ENCODE peak calls at places on chromosomes 4 and X, in nine cellular contexts. R, X, G, M, K, I, T, P and O are unnamed samples.

GRCh38 chrX:112779139-112779538 is 61.5 kb downstream of the AMOT start:
- DNase-seq in R (no peak), X (no peak), G (no peak), M (no peak), K (no peak), I (no peak), T (no peak), P (no peak), O (no peak)

GRCh38 chr4:152724494-152724893 is 44.7 kb upstream of the TMEM154 start:
- DNase-seq in R (no peak), X (no peak), G (no peak), M (no peak), K (no peak), I (no peak), T (no peak), P (no peak), O (no peak)

GRCh38 chr4:10691651-10692050 is 7.1 kb upstream of the CLNK start:
- DNase-seq in R (no peak), X (no peak), G (no peak), M (no peak), K (no peak), I (no peak), T (no peak), P (no peak), O (no peak)

GRCh38 chr4:78056265-78057129 is 626 bp upstream of the FRAS1 start:
- DNase-seq in R (peak), X (peak), G (peak), M (peak), K (peak), I (peak), T (peak), P (peak), O (no peak)

GRCh38 chrX:74119016-74119910 is 184.7 kb upstream of the ZCCHC13 start:
- DNase-seq in R (no peak), X (no peak), G (no peak), M (peak), K (peak), I (no peak), T (peak), P (no peak), O (no peak)

GRCh38 chrX:144896323-144896722 is 351.0 kb upstream of the SPANXN1 start:
- DNase-seq in R (no peak), X (no peak), G (peak), M (no peak), K (no peak), I (no peak), T (peak), P (no peak), O (no peak)

GRCh38 chrX:13652256-13653021 is 502 bp upstream of the TCEANC start:
- DNase-seq in R (no peak), X (no peak), G (no peak), M (peak), K (peak), I (no peak), T (peak), P (no peak), O (no peak)

GRCh38 chr4:121189811-121190210 is 25.7 kb upstream of the TNIP3 start:
- DNase-seq in R (no peak), X (peak), G (no peak), M (no peak), K (no peak), I (no peak), T (no peak), P (no peak), O (no peak)

GRCh38 chr4:42123071-42123644 is 29.3 kb downstream of the BEND4 start:
- DNase-seq in R (no peak), X (no peak), G (no peak), M (no peak), K (no peak), I (no peak), T (no peak), P (no peak), O (no peak)

GRCh38 chrX:11791090-11791489 is 33.1 kb downstream of the MSL3 start:
- DNase-seq in R (no peak), X (no peak), G (no peak), M (no peak), K (no peak), I (no peak), T (no peak), P (no peak), O (no peak)

GRCh38 chr4:48329193-48329592 is 12.1 kb upstream of the SLAIN2 start:
- DNase-seq in R (no peak), X (no peak), G (no peak), M (no peak), K (no peak), I (no peak), T (no peak), P (no peak), O (no peak)

GRCh38 chr4:106522839-106523238 is 154.3 kb upstream of the GIMD1 start:
- DNase-seq in R (no peak), X (no peak), G (peak), M (peak), K (no peak), I (no peak), T (peak), P (no peak), O (no peak)

GRCh38 chr4:72319596-72319995 is 249.4 kb downstream of the ADAMTS3 start:
- DNase-seq in R (no peak), X (no peak), G (no peak), M (peak), K (peak), I (no peak), T (peak), P (no peak), O (no peak)

GRCh38 chr4:41207330-41207831 is 7.0 kb downstream of the APBB2 start:
- DNase-seq in R (no peak), X (no peak), G (no peak), M (no peak), K (no peak), I (no peak), T (peak), P (no peak), O (no peak)

GRCh38 chr4:168587326-168588125 is 90.7 kb downstream of the PALLD start:
- DNase-seq in R (no peak), X (no peak), G (no peak), M (peak), K (peak), I (no peak), T (peak), P (no peak), O (no peak)

GRCh38 chrX:66074920-66075879 is 35.3 kb upstream of the VSIG4 start:
- DNase-seq in R (peak), X (no peak), G (no peak), M (no peak), K (no peak), I (no peak), T (peak), P (no peak), O (no peak)

GRCh38 chrX:1059576-1060561 is 152.6 kb downstream of the CRLF2 start:
- DNase-seq in R (no peak), X (no peak), G (no peak), M (no peak), K (no peak), I (no peak), T (no peak), P (no peak), O (no peak)

GRCh38 chr4:20176881-20177280 is 74.8 kb upstream of the SLIT2 start:
- DNase-seq in R (no peak), X (no peak), G (no peak), M (peak), K (peak), I (no peak), T (peak), P (no peak), O (no peak)

GRCh38 chrX:336227-336626 is 17.6 kb upstream of the GTPBP6 start:
- DNase-seq in R (peak), X (no peak), G (no peak), M (no peak), K (no peak), I (no peak), T (no peak), P (no peak), O (no peak)

GRCh38 chr4:38128478-38129451 is 168.6 kb downstream of the PTTG2 start:
- DNase-seq in R (no peak), X (no peak), G (peak), M (peak), K (peak), I (no peak), T (peak), P (no peak), O (no peak)

GRCh38 chr4:20698382-20698781 is 1.9 kb upstream of the PACRGL start:
- DNase-seq in R (no peak), X (no peak), G (no peak), M (no peak), K (no peak), I (no peak), T (peak), P (no peak), O (no peak)

GRCh38 chrX:115579327-115579726 is 18.4 kb downstream of the PLS3 start:
- DNase-seq in R (no peak), X (no peak), G (no peak), M (no peak), K (no peak), I (no peak), T (no peak), P (no peak), O (no peak)

GRCh38 chr4:8548731-8549351 is 31.4 kb upstream of the GPR78 start:
- DNase-seq in R (no peak), X (no peak), G (no peak), M (no peak), K (no peak), I (no peak), T (no peak), P (no peak), O (no peak)

GRCh38 chrX:3159995-3160715 is 118.9 kb downstream of the ARSF start:
- DNase-seq in R (no peak), X (no peak), G (no peak), M (no peak), K (no peak), I (no peak), T (no peak), P (no peak), O (no peak)

GRCh38 chrX:136260801-136261200 is 9.6 kb upstream of the MAP7D3 start:
- DNase-seq in R (no peak), X (no peak), G (no peak), M (peak), K (peak), I (no peak), T (peak), P (no peak), O (no peak)

GRCh38 chr4:146632770-146633470 is 5.8 kb upstream of the POU4F2 start:
- DNase-seq in R (no peak), X (no peak), G (no peak), M (no peak), K (no peak), I (no peak), T (no peak), P (no peak), O (no peak)

GRCh38 chr4:75289843-75290616 is 224.2 kb downstream of the RCHY1 start:
- DNase-seq in R (no peak), X (peak), G (peak), M (no peak), K (no peak), I (no peak), T (peak), P (peak), O (no peak)

GRCh38 chr4:10619220-10619619 is 65.3 kb downstream of the CLNK start:
- DNase-seq in R (no peak), X (no peak), G (no peak), M (peak), K (peak), I (no peak), T (peak), P (no peak), O (no peak)

GRCh38 chrX:86349115-86349514 is 200.9 kb downstream of the DACH2 start:
- DNase-seq in R (no peak), X (no peak), G (no peak), M (no peak), K (no peak), I (no peak), T (no peak), P (no peak), O (no peak)

DNA sequence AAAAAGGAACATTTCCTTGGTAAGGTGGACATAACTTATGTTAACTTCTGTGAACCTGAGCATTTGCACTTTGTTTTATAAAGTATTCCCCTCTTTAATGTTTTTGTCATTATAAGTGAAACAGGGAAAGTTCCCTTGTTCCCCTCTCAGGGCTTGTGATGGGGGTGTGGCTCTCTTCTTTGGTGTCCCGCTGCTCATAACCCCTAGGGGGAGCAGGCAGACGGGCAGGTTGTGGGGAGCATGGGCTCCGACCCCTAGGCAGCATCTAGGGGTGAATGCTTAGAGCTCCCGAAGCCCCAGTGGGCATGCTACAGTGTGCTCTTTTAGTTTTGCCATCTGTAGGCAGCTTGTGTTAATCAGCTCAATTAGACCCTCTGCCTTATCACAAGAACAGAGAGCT is 200.4 kb downstream of the DACH2 start:
- DNase-seq in R (no peak), X (peak), G (peak), M (no peak), K (no peak), I (no peak), T (no peak), P (no peak), O (no peak)
- TF ChIP-seq CTCF in R (no peak), X (peak), G (peak), M (no peak), K (no peak), I (no peak), T (no peak), P (peak), O (no peak)

GRCh38 chrX:40298569-40298968 is 200.8 kb upstream of the BCOR start:
- DNase-seq in R (no peak), X (no peak), G (no peak), M (no peak), K (no peak), I (no peak), T (no peak), P (no peak), O (no peak)

GRCh38 chrX:40299502-40300118 is 201.9 kb upstream of the BCOR start:
- DNase-seq in R (no peak), X (no peak), G (no peak), M (no peak), K (no peak), I (no peak), T (no peak), P (no peak), O (no peak)

GRCh38 chrX:40300286-40300890 is 202.6 kb upstream of the BCOR start:
- DNase-seq in R (no peak), X (no peak), G (peak), M (no peak), K (no peak), I (no peak), T (no peak), P (no peak), O (no peak)

GRCh38 chrX:40297949-40298539 is 200.3 kb upstream of the BCOR start:
- DNase-seq in R (no peak), X (no peak), G (peak), M (no peak), K (no peak), I (no peak), T (no peak), P (no peak), O (no peak)

GRCh38 chrX:40299028-40299479 is 201.3 kb upstream of the BCOR start:
- DNase-seq in R (no peak), X (peak), G (peak), M (no peak), K (no peak), I (no peak), T (no peak), P (peak), O (no peak)
- TF ChIP-seq CTCF in R (no peak), X (peak), G (peak), M (peak), K (peak), I (no peak), T (no peak), P (peak), O (peak)

GRCh38 chr4:6893449-6894085 is 16.1 kb upstream of the TBC1D14 start:
- DNase-seq in R (peak), X (no peak), G (no peak), M (peak), K (peak), I (no peak), T (no peak), P (no peak), O (no peak)

GRCh38 chr4:6892909-6893202 is 16.8 kb upstream of the TBC1D14 start:
- DNase-seq in R (no peak), X (no peak), G (no peak), M (no peak), K (no peak), I (no peak), T (no peak), P (no peak), O (no peak)

GRCh38 chr4:6894086-6894478 is 15.5 kb upstream of the TBC1D14 start:
- DNase-seq in R (peak), X (no peak), G (no peak), M (no peak), K (no peak), I (no peak), T (no peak), P (no peak), O (no peak)

GRCh38 chr4:6891436-6892170 is 18.0 kb upstream of the TBC1D14 start:
- DNase-seq in R (peak), X (no peak), G (no peak), M (peak), K (no peak), I (no peak), T (no peak), P (no peak), O (no peak)

GRCh38 chr4:6892190-6892908 is 17.3 kb upstream of the TBC1D14 start:
- DNase-seq in R (peak), X (no peak), G (peak), M (peak), K (peak), I (no peak), T (peak), P (peak), O (no peak)
- TF ChIP-seq CTCF in R (no peak), X (no peak), G (peak), M (peak), K (peak), I (no peak), T (no peak), P (no peak), O (peak)

DNA sequence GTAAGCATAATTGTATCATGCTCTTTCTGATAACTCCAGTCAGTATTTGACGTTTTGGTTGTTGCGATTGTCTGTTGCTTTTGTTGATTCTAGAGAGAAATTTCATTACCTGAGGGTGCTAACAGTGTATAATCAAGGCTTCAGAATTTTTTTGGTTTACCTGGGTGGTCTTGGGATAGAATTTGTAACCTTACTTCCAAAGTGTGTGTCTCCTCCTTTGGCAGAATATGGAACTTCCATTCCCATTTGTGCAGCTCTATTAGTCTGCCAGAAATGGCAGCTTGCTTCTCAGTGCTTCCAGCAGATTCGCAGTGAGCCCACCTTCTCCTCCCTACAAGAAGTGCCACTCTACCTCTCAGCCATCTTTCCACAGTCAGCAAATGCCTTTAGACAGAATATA is 5.3 kb downstream of the COPS4 start:
- DNase-seq in R (no peak), X (no peak), G (peak), M (no peak), K (no peak), I (no peak), T (no peak), P (no peak), O (no peak)
- TF ChIP-seq CTCF in R (no peak), X (no peak), G (no peak), M (no peak), K (no peak), I (no peak), T (peak), P (no peak), O (no peak)

DNA sequence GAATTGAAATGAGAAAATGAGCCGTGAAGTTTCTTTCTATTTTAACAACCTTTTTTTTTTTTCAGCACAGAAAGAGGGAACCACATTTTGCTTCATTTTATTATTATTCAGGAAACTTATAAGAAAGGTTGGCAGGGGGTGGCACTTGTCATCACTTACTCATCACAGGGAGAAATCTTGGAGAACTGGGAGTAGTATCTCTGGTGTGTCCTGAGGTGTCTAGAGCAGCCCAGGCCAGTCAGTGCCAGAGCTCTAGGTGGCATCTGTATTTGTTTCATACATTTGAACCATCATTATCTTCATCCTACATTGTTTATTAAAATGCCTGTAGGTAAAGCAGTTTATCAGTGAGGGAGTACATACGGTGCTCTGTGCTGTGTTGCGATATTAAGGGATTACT is 43.8 kb upstream of the ARHGAP24 start:
- DNase-seq in R (no peak), X (no peak), G (no peak), M (no peak), K (no peak), I (no peak), T (no peak), P (no peak), O (no peak)
- TF ChIP-seq CTCF in R (no peak), X (no peak), G (no peak), M (no peak), K (no peak), I (no peak), T (no peak), P (no peak), O (no peak)

GRCh38 chr4:105350859-105351494 is 122.9 kb downstream of the PPA2 start:
- DNase-seq in R (no peak), X (no peak), G (no peak), M (peak), K (peak), I (no peak), T (peak), P (no peak), O (no peak)
- TF ChIP-seq CTCF in R (no peak), X (no peak), G (no peak), M (no peak), K (no peak), I (no peak), T (no peak), P (no peak), O (no peak)

GRCh38 chr4:7193040-7193958 is 961 bp downstream of the SORCS2 start:
- DNase-seq in R (peak), X (no peak), G (peak), M (no peak), K (no peak), I (peak), T (no peak), P (no peak), O (peak)
- TF ChIP-seq CTCF in R (no peak), X (no peak), G (peak), M (no peak), K (no peak), I (no peak), T (no peak), P (no peak), O (no peak)

GRCh38 chr4:28686618-28687017 is 1826.0 kb downstream of the STIM2 start:
- DNase-seq in R (no peak), X (peak), G (peak), M (peak), K (peak), I (no peak), T (peak), P (peak), O (no peak)
- TF ChIP-seq CTCF in R (no peak), X (peak), G (peak), M (peak), K (peak), I (no peak), T (peak), P (peak), O (peak)

GRCh38 chrX:63930140-63930539 is 145.1 kb upstream of the ARHGEF9 start:
- DNase-seq in R (no peak), X (no peak), G (peak), M (no peak), K (no peak), I (no peak), T (peak), P (no peak), O (no peak)
- TF ChIP-seq CTCF in R (no peak), X (peak), G (peak), M (peak), K (peak), I (no peak), T (peak), P (peak), O (no peak)

GRCh38 chr4:26325191-26325590 is 4.4 kb downstream of the RBPJ start:
- DNase-seq in R (no peak), X (peak), G (peak), M (peak), K (peak), I (no peak), T (peak), P (no peak), O (no peak)
- TF ChIP-seq CTCF in R (no peak), X (peak), G (peak), M (peak), K (peak), I (no peak), T (peak), P (peak), O (peak)